ENCODE peak calls at places on chromosomes 3 and 15, in four cellular contexts. E is K562, G is SK-N-SH, T is HCT116. H is an unnamed sample. For H3K4me1, the result is how much of the 10 kb centered on the place peaks cover.

GRCh38 chr15:57565326-57565725 is 26.4 kb upstream of the MYZAP start:
- DNase-seq in E (no peak), T (no peak), G (no peak), H (no peak)

GRCh38 chr3:78972617-78973301 is 795.0 kb downstream of the ROBO1 start:
- DNase-seq in E (no peak), G (no peak), T (no peak), H (no peak)

GRCh38 chr3:47394140-47394855 is 13.5 kb downstream of the PTPN23 start:
- DNase-seq in E (no peak), T (no peak), G (peak), H (no peak)

GRCh38 chr3:177102526-177102925 is 94.8 kb downstream of the TBL1XR1 start:
- DNase-seq in E (peak), T (no peak), G (no peak), H (no peak)

GRCh38 chr3:15633766-15634588 is 32.4 kb downstream of the BTD start:
- DNase-seq in T (no peak), E (no peak), G (peak), H (no peak)

GRCh38 chr15:32029862-32030781 is at the start of gene CHRNA7:
- DNase-seq in T (peak), E (peak), G (peak), H (peak)

GRCh38 chr3:108127301-108127988 is 36.6 kb upstream of the CD47 start:
- DNase-seq in E (no peak), G (no peak), T (no peak), H (no peak)

GRCh38 chr3:59483191-59483590 is 433.4 kb upstream of the CFAP20DC start:
- DNase-seq in E (no peak), T (no peak), G (no peak), H (no peak)

GRCh38 chr3:67000006-67000405 is 1.9 kb downstream of the KBTBD8 start:
- DNase-seq in E (no peak), G (no peak), T (no peak), H (no peak)

GRCh38 chr3:195128255-195129071 is 142.5 kb downstream of the XXYLT1 start:
- DNase-seq in T (no peak), G (no peak), E (no peak), H (no peak)

GRCh38 chr3:195129644-195130492 is 141.1 kb downstream of the XXYLT1 start:
- DNase-seq in G (no peak), E (no peak), T (no peak), H (no peak)

GRCh38 chr3:195126073-195126605 is 144.8 kb downstream of the XXYLT1 start:
- DNase-seq in E (no peak), G (no peak), T (no peak), H (no peak)

GRCh38 chr3:195131149-195131548 is 139.8 kb downstream of the XXYLT1 start:
- DNase-seq in E (no peak), G (no peak), T (no peak), H (no peak)

DNA sequence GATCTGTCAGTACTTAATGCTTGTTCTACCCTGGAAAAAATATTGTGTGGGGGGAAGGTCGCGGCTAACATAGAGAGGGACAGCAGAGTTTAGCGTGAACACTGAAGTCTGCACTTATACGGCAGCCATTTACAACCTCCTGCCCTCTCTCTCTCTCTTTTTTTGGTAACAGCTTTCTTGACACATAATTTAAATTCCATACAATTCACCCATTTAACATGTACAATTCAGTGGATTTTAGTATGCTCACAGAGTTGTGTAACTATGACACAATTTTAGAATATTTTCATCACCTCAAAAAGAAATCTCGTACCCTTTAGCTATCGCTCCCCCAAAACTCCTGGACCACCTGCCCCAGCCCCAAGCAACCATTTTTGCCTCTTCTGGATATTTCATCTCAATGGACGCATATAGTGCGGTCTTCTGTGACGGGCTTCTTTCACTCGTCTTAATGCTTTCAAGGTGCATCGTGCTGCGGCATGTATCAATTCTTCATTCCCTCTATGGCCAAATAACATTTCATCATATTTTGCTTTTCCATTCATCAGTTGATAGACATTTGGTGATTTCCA is 141.8 kb downstream of the XXYLT1 start:
- DNase-seq in E (no peak), G (no peak), T (no peak), H (no peak)
- TF ChIP-seq YY1 in E (no peak), G (no peak), T (no peak), H (no peak)

DNA sequence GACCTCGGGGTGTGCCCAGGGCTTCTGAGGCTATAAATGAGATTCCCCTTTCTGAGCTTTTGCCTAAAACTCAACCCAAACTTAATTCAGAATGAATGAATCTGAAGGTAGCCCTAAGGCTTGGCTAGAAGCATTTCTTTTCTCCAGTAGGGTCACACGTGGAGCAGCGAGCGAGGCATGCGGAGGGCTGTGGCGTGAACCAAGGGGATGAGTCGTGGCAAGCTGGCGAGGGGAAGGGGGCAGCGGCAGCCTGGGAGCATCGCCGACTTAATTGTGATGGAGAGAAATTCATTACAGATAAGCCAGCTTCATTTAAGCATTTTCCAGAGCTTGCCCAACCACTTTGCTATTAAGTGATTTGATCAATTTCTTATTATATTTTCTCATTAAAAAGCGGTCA is 79.9 kb downstream of the CHSY1 start:
- DNase-seq in E (no peak), T (no peak), G (peak), H (no peak)
- H3K4me1 ChIP-seq in E (under half), T (under half), G (under half), H (under half)

GRCh38 chr3:195812366-195812765 is 637 bp upstream of the MUC4 start:
- DNase-seq in E (no peak), G (no peak), T (no peak), H (no peak)

GRCh38 chr3:195813916-195814486 is 2.3 kb upstream of the MUC4 start:
- DNase-seq in T (no peak), G (no peak), E (no peak), H (no peak)

GRCh38 chr3:195809796-195810454 is 1.8 kb downstream of the MUC4 start:
- DNase-seq in T (no peak), G (no peak), E (no peak), H (no peak)

GRCh38 chr3:195810455-195810845 is 1.3 kb downstream of the MUC4 start:
- DNase-seq in G (no peak), T (no peak), E (no peak), H (no peak)

DNA sequence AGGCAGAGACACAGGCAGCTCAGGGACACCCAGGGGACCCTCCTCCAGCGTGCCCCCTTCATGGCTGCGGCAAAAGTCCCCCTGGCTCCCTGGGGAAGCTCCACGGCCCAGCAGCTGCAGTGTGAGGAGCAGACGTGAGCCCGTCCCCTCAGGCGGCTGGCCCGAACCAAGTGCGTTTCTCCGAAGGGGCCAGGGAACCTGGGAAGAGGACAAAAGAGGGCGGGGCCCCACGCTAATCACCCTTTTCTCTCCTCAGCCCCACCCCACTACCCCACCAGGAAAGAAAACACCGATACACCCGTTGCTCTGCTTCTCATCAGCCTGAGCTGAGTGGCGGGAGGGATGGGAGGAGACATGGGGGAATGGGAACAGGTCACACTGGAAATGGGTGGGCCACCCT is at the start of gene MUC4:
- DNase-seq in E (peak), T (no peak), G (no peak), H (no peak)
- H3K4me3 ChIP-seq in E (no peak), T (no peak), G (no peak), H (peak)

DNA sequence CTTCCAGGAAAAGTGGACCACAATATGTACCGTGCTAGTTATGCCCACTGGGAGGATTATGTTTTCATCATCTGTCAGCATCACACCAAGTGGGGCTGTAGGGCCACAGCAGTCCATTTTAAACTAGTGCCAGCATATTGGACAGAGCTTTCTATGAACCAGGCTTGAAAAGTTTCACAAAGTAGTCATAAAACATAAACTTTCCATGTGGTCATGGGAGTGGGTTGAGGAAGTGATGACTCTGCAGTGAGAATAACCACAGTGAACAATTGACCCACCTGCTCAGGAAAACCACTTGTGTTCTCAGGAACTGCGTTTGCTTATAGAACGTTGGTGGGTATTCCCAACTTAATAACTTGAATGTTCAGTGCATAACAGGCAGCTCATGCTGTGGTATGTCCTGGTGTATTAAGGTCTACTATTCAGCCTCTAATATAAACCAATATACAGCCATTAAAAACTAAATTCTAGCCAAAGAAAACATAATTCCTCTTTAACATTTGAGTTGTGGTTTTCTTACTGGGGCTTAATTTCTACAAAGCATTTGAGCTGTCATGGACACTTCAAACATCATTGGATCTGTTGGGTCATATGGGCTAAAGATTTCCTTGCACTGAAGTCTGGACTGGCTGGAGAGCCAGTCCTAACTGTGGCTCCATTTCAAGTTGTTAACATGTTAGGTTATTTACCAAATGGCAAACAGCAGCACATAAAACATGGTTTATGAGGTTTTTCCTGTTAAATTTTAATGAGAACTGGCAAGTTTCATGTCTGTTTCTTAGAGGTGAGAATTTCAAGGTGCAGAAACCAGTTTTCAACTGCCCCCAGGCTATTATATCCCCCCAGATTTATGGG is 274.2 kb downstream of the OTOL1 start:
- DNase-seq in G (no peak), T (no peak), E (no peak), H (no peak)
- TF ChIP-seq YY1 in G (no peak), T (no peak), E (no peak), H (no peak)

GRCh38 chr15:75706682-75706954 is 6.0 kb downstream of the CSPG4 start:
- DNase-seq in T (no peak), G (no peak), E (no peak), H (no peak)

GRCh38 chr15:75705854-75706681 is 6.6 kb downstream of the CSPG4 start:
- DNase-seq in G (no peak), E (no peak), T (no peak), H (no peak)

GRCh38 chr15:75702431-75702830 is 10.2 kb downstream of the CSPG4 start:
- DNase-seq in E (no peak), G (no peak), T (no peak), H (no peak)

GRCh38 chr15:75704618-75705017 is 8.0 kb downstream of the CSPG4 start:
- DNase-seq in G (no peak), T (no peak), E (no peak), H (no peak)

DNA sequence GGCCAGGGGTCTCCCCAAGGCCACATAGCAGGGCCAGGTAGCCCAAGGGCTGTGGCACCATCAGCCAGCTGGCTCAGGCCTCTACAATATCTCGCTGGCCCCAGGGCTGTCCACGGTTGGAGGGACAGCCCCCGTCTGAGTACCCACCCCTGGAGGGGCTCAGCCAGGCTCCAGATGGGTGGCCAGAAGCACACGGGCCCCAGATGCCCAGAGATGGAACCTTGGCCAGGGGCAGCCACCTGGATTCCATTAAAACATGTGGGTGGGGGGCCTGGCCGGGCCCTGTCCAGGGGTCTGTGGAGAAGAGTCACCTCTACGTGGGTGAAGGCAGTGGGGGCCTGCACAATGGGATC is 8.4 kb downstream of the CSPG4 start:
- DNase-seq in T (no peak), G (peak), E (no peak), H (no peak)
- H3K4me1 ChIP-seq in T (under half), G (under half), E (under half), H (under half)

GRCh38 chr15:30985081-30985531 is 6.3 kb downstream of the MTMR10 start:
- DNase-seq in T (no peak), E (no peak), G (peak), H (no peak)
- H3K4me3 ChIP-seq in T (no peak), E (no peak), G (peak), H (no peak)